ENCODE peak calls at places on chromosomes 4 and X, in six cellular contexts. K, E, W, Q, Y and A are unnamed samples.

GRCh38 chr4:122744229-122744628 is 11.7 kb downstream of the BBS12 start:
- DNase-seq in Q (no peak), E (peak), Y (no peak), W (peak), K (peak), A (peak)

GRCh38 chr4:98688416-98689290 is 30.2 kb upstream of the TSPAN5 start:
- DNase-seq in Q (no peak), K (no peak), W (peak), E (peak), Y (peak), A (no peak)

GRCh38 chr4:96108146-96108545 is 268.3 kb downstream of the PDHA2 start:
- DNase-seq in K (no peak), Y (no peak), W (no peak), Q (no peak), E (no peak), A (no peak)

GRCh38 chr4:169987327-169988228 is 38.6 kb downstream of the MFAP3L start:
- DNase-seq in W (no peak), Q (no peak), Y (no peak), E (no peak), K (no peak), A (no peak)

GRCh38 chr4:165493359-165493758 is 114.6 kb downstream of the CPE start:
- DNase-seq in K (peak), W (peak), E (peak), Y (peak), Q (no peak), A (peak)

GRCh38 chr4:120749445-120750151 is 172.9 kb downstream of the PRDM5 start:
- DNase-seq in K (no peak), Y (no peak), E (no peak), Q (no peak), W (no peak), A (no peak)

GRCh38 chr4:17111959-17112659 is 213.7 kb upstream of the LDB2 start:
- DNase-seq in E (peak), Q (no peak), Y (peak), K (no peak), W (peak), A (no peak)

GRCh38 chr4:174080361-174080760 is 203.1 kb downstream of the FBXO8 start:
- DNase-seq in Y (no peak), E (peak), W (no peak), K (no peak), Q (no peak), A (no peak)

GRCh38 chrX:154717824-154718223 is 33.1 kb downstream of the GAB3 start:
- DNase-seq in Y (no peak), E (no peak), K (peak), W (peak), Q (no peak), A (no peak)

GRCh38 chrX:69077895-69078455 is 87.3 kb downstream of the PJA1 start:
- DNase-seq in Y (no peak), K (no peak), Q (no peak), W (no peak), E (no peak), A (no peak)

GRCh38 chr4:98491862-98492554 is 166.4 kb downstream of the TSPAN5 start:
- DNase-seq in E (peak), K (no peak), W (peak), Q (no peak), Y (no peak), A (no peak)

GRCh38 chr4:123997116-123997515 is 600.5 kb downstream of the SPRY1 start:
- DNase-seq in Q (no peak), K (no peak), Y (no peak), E (no peak), W (no peak), A (no peak)

GRCh38 chrX:149527705-149528104 is 13.1 kb upstream of the EOLA1 start:
- DNase-seq in E (peak), W (no peak), Q (no peak), Y (peak), K (no peak), A (peak)

GRCh38 chr4:92303621-92304027 is at the start of gene GRID2:
- DNase-seq in E (peak), W (peak), Y (no peak), K (no peak), Q (peak), A (no peak)

GRCh38 chr4:156237192-156237591 is 283.5 kb upstream of the CTSO start:
- DNase-seq in K (no peak), E (no peak), W (no peak), Q (no peak), Y (no peak), A (no peak)

GRCh38 chrX:104113237-104113965 is 1.1 kb downstream of the ZCCHC18 start:
- DNase-seq in K (peak), Y (peak), E (peak), Q (peak), W (peak), A (peak)

GRCh38 chr4:55121246-55121645 is 4.1 kb downstream of the KDR start:
- DNase-seq in E (no peak), Y (no peak), K (no peak), W (no peak), Q (no peak), A (no peak)

GRCh38 chr4:112951362-112951962 is 98.0 kb upstream of the ANK2 start:
- DNase-seq in Q (no peak), E (peak), Y (no peak), K (peak), W (peak), A (peak)